ENCODE peak calls at places on chromosomes 16 and 17, in seven cellular contexts. T is endodermal cell, L is colonic mucosa, W is body of pancreas, C is neural progenitor cell, J is tibial nerve, P is testis. Z is an unnamed sample. For H3K4me1, the result is how much of the 10 kb centered on the place peaks cover.

GRCh38 chr17:869067-869466 is 86.9 kb downstream of the MRM3 start:
- DNase-seq in J (peak), T (no peak), L (peak), P (peak), W (no peak), C (no peak), Z (peak)

GRCh38 chr16:16148755-16149154 is 74.5 kb downstream of the ABCC6 start:
- DNase-seq in C (no peak), W (no peak), L (no peak), J (no peak), P (no peak), T (no peak), Z (no peak)

GRCh38 chr16:11136600-11136999 is 119.4 kb downstream of the SOCS1 start:
- DNase-seq in C (no peak), T (no peak), L (no peak), W (no peak), J (no peak), P (no peak), Z (peak)

GRCh38 chr17:56699186-56699895 is 105.8 kb downstream of the NOG start:
- DNase-seq in P (no peak), J (no peak), W (peak), T (peak), L (peak), C (peak), Z (peak)

GRCh38 chr17:7263071-7263800 is 958 bp upstream of the CLDN7 start:
- DNase-seq in L (peak), W (peak), P (no peak), C (peak), T (peak), J (no peak), Z (no peak)

GRCh38 chr16:66058181-66058580 is 308.3 kb upstream of the CDH5 start:
- DNase-seq in W (no peak), C (no peak), J (no peak), T (no peak), L (no peak), P (no peak), Z (no peak)

GRCh38 chr17:49337900-49338299 is 24.1 kb downstream of the ZNF652 start:
- DNase-seq in L (no peak), T (no peak), W (no peak), P (no peak), C (no peak), J (no peak), Z (no peak)

GRCh38 chr17:63601439-63602371 is 1.0 kb downstream of the TACO1 start:
- DNase-seq in W (no peak), C (peak), P (no peak), T (no peak), L (peak), J (no peak), Z (no peak)

GRCh38 chr16:8376430-8376829 is 213.9 kb downstream of the TMEM114 start:
- DNase-seq in C (no peak), P (no peak), T (no peak), W (no peak), L (no peak), J (no peak), Z (no peak)

GRCh38 chr16:22627043-22627442 is 116.4 kb downstream of the NPIPB5 start:
- DNase-seq in J (no peak), T (no peak), C (no peak), W (peak), L (no peak), P (no peak), Z (no peak)

GRCh38 chr16:2842340-2843000 is 12.4 kb downstream of the ZG16B start:
- DNase-seq in J (no peak), L (peak), W (peak), T (peak), P (peak), C (peak), Z (peak)

GRCh38 chr17:29867643-29868181 is 62.3 kb downstream of the SSH2 start:
- DNase-seq in J (no peak), P (no peak), T (no peak), L (no peak), W (no peak), C (no peak), Z (no peak)

GRCh38 chr17:5921919-5922318 is 148.3 kb upstream of the WSCD1 start:
- DNase-seq in J (no peak), P (no peak), W (no peak), C (no peak), L (no peak), T (peak), Z (no peak)

GRCh38 chr16:20933589-20933988 is 33.0 kb downstream of the LYRM1 start:
- DNase-seq in J (no peak), W (no peak), P (no peak), C (no peak), T (no peak), L (no peak), Z (no peak)

GRCh38 chr16:47851026-47851610 is 304.7 kb downstream of the ABCC12 start:
- DNase-seq in P (no peak), W (no peak), J (no peak), T (no peak), C (peak), L (no peak), Z (no peak)

GRCh38 chr16:3881499-3881995 is 1.0 kb upstream of the CREBBP start:
- DNase-seq in W (no peak), P (no peak), J (no peak), L (no peak), C (no peak), T (peak), Z (no peak)

GRCh38 chr17:49748791-49749190 is 15.1 kb downstream of the FAM117A start:
- DNase-seq in C (no peak), L (no peak), P (no peak), W (no peak), T (no peak), J (no peak), Z (no peak)

GRCh38 chr16:69072640-69072974 is 32.8 kb upstream of the HAS3 start:
- DNase-seq in C (no peak), J (no peak), T (no peak), W (no peak), L (no peak), P (no peak), Z (no peak)

GRCh38 chr17:68602267-68602644 is 1.1 kb upstream of the FAM20A start:
- DNase-seq in C (no peak), L (no peak), T (no peak), P (no peak), W (no peak), J (no peak), Z (no peak)

GRCh38 chr17:40809721-40810421 is 10.1 kb upstream of the KRT28 start:
- DNase-seq in J (no peak), T (no peak), C (no peak), W (no peak), P (no peak), L (no peak), Z (no peak)

GRCh38 chr16:85484337-85485295 is 128.5 kb upstream of the GSE1 start:
- DNase-seq in L (no peak), J (no peak), C (no peak), W (no peak), P (no peak), T (no peak), Z (no peak)

GRCh38 chr16:70738083-70738977 is 52.5 kb upstream of the MTSS2 start:
- DNase-seq in L (no peak), T (peak), C (peak), W (no peak), J (no peak), P (no peak), Z (peak)

GRCh38 chr16:72809446-72809845 is 238.5 kb downstream of the ZFHX3 start:
- DNase-seq in T (no peak), W (no peak), C (no peak), L (no peak), P (no peak), J (no peak), Z (no peak)

GRCh38 chr16:70706948-70707465 is 21.2 kb upstream of the MTSS2 start:
- DNase-seq in L (no peak), P (no peak), W (no peak), T (no peak), J (no peak), C (no peak), Z (no peak)

GRCh38 chr17:65485388-65486299 is 75.8 kb downstream of the AXIN2 start:
- DNase-seq in L (no peak), W (no peak), C (no peak), P (peak), J (no peak), T (peak), Z (no peak)

GRCh38 chr17:15913826-15914225 is 31.1 kb upstream of the ADORA2B start:
- DNase-seq in L (no peak), T (no peak), W (no peak), J (no peak), P (no peak), C (no peak), Z (no peak)

GRCh38 chr17:44759096-44759915 is 518 bp downstream of the ADAM11 start:
- DNase-seq in L (no peak), W (no peak), C (peak), P (no peak), J (no peak), T (peak), Z (no peak)

GRCh38 chr17:59756236-59756818 is 48.9 kb downstream of the VMP1 start:
- DNase-seq in L (no peak), J (no peak), C (no peak), T (no peak), W (no peak), P (no peak), Z (no peak)

GRCh38 chr16:52497067-52497816 is 49.7 kb downstream of the TOX3 start:
- DNase-seq in C (no peak), W (no peak), P (no peak), L (peak), T (no peak), J (no peak), Z (no peak)

GRCh38 chr16:49563666-49564065 is 190.1 kb downstream of the C16orf78 start:
- DNase-seq in T (no peak), W (no peak), J (no peak), C (no peak), P (no peak), L (no peak), Z (no peak)

GRCh38 chr16:83147244-83147643 is 520.5 kb downstream of the CDH13 start:
- DNase-seq in L (no peak), T (no peak), C (no peak), J (no peak), W (no peak), P (no peak), Z (no peak)

GRCh38 chr17:73138541-73139138 is 26.2 kb upstream of the SSTR2 start:
- DNase-seq in L (no peak), P (no peak), W (no peak), T (no peak), J (no peak), C (peak), Z (no peak)

GRCh38 chr17:45284176-45285140 is 22.6 kb upstream of the SPATA32 start:
- DNase-seq in J (no peak), T (peak), L (no peak), P (no peak), C (peak), W (no peak), Z (peak)

GRCh38 chr17:74408830-74409229 is 23.1 kb upstream of the GPRC5C start:
- DNase-seq in P (no peak), T (no peak), L (no peak), J (no peak), W (no peak), C (no peak), Z (no peak)

DNA sequence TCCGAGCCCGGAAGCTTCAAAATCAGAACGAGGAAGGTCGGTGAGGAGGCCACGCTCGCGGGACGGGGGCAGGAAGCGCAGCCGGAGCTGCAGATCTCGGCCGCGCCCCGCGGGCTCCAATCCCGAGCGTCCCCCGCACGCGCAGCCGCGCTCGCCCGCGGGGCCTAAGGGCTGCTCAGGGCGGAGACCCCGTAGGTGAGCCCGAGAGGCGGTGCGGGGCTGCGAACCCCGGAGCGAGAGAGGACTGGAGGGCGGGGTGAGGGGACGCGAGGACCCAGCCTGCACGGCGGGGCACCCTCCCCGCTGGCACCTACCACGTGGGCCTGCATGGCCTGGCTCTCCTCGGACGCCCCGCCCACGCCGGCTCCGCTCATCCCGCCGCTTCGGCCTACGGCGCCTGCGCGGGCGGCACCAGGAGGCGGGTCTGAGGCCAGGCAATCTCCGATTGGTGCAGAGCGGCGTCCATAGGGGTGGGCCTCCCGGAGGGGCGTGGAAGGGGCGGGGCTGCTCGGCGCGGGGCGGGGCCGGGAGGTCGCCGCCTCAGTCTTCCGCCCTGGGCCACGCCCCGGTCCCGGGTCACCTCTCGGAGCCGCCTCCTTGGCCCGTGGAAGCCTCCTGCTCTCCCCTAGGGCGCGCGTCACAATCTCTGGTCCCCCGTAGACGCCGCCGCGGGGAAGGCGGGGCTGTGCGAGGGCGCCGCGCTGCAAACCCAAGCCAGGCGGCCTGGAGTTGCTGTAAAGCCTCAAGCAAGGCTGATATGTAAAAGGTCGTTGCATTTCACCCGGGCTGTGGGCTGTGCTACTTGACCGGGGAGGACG is 27.8 kb upstream of the METRNL start:
- DNase-seq in W (peak), L (peak), P (peak), J (peak), C (peak), T (peak), Z (peak)
- TF ChIP-seq CTCF in W (no peak), L (no peak), P (no peak), J (no peak), C (no peak), T (peak), Z (peak)

GRCh38 chr16:89409161-89409711 is 81.1 kb downstream of the ANKRD11 start:
- DNase-seq in W (no peak), T (no peak), C (no peak), P (no peak), J (no peak), L (no peak), Z (no peak)

GRCh38 chr16:89410322-89410721 is 80.0 kb downstream of the ANKRD11 start:
- DNase-seq in J (no peak), C (no peak), P (no peak), L (no peak), W (no peak), T (no peak), Z (no peak)

GRCh38 chr16:89412811-89413210 is 77.5 kb downstream of the ANKRD11 start:
- DNase-seq in L (no peak), T (no peak), C (peak), J (no peak), P (no peak), W (no peak), Z (peak)

GRCh38 chr16:89410794-89411309 is 79.5 kb downstream of the ANKRD11 start:
- DNase-seq in T (no peak), J (peak), W (peak), L (peak), C (no peak), P (peak), Z (peak)

DNA sequence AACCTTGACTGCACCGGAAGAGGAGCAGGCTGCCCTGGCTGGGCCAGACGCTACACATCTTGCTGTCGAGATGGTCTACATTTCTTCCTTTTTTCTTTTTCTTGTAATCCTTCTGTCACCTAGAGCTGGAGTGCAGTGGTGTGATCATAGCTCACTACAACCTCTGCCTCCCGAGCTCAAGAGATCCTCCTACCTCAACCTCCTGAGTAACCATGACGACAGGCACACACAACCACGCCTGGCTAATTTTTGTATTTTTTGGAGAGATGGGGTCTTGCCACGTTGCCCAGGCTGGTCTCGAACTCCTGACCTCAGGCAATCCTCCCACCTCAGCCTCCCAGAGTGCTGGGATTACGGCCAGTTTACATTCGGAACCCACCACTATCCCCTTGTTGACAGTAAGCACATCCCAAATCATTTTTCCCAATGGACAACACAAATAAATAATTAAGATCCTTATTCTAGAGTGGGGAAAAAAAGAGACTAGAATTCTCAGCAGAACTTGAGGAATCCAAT is 79.0 kb downstream of the ANKRD11 start:
- DNase-seq in L (no peak), C (no peak), J (no peak), P (no peak), T (no peak), W (no peak), Z (no peak)
- H3K27ac ChIP-seq in L (no peak), C (no peak), J (no peak), P (no peak), T (no peak), W (peak), Z (no peak)

GRCh38 chr16:29641561-29641960 is 21.5 kb upstream of the SPN start:
- DNase-seq in T (no peak), J (no peak), L (no peak), P (no peak), C (no peak), W (no peak), Z (no peak)
- H3K4me1 ChIP-seq in T (under half), J (under half), L (under half), P (under half), C (under half), W (under half), Z (under half)

GRCh38 chr17:27494192-27495091 is 38.2 kb downstream of the KSR1 start:
- DNase-seq in W (peak), T (peak), L (peak), P (no peak), J (peak), C (peak), Z (peak)
- TF ChIP-seq CTCF in W (peak), T (peak), L (peak), P (no peak), J (peak), C (peak), Z (peak)